ENCODE peak calls at places on chromosomes 1 and 21, in eight cellular contexts. R is cardiac fibroblast, D is body of pancreas, K is upper lobe of left lung, J is astrocyte of the spinal cord, T is mammary epithelial cell, B is nephron progenitor cell, A is AG10803. N is an unnamed sample.

GRCh38 chr1:42999308-42999707 is 40.6 kb upstream of the SLC2A1 start:
- DNase-seq in R (peak; percentile 23), D (no peak), K (no peak), J (peak; percentile 17), T (no peak), B (no peak), A (peak; percentile 35), N (no peak)

GRCh38 chr1:166470465-166470864 is 303.7 kb upstream of the FAM78B start:
- DNase-seq in R (no peak), D (no peak), K (no peak), J (no peak), T (no peak), B (no peak), A (no peak), N (no peak)

GRCh38 chr1:151371340-151371739 is 1.2 kb downstream of the SELENBP1 start:
- DNase-seq in R (peak; percentile 44), D (peak; percentile 81), K (no peak), J (no peak), T (no peak), B (no peak), A (peak; percentile 69), N (no peak)

GRCh38 chr1:58249729-58250586 is 296.6 kb downstream of the OMA1 start:
- DNase-seq in R (peak; percentile 37), D (peak; percentile 18), K (peak; percentile 79), J (peak; percentile 32), T (peak; percentile 46), B (peak; percentile 66), A (peak; percentile 40), N (peak; percentile 15)

GRCh38 chr1:201775380-201775779 is 53.6 kb upstream of the IPO9 start:
- DNase-seq in R (no peak), D (no peak), K (no peak), J (no peak), T (no peak), B (no peak), A (no peak), N (no peak)

GRCh38 chr1:8660455-8660854 is 157.0 kb downstream of the RERE start:
- DNase-seq in R (peak; percentile 94), D (no peak), K (no peak), J (peak; percentile 84), T (peak; percentile 77), B (no peak), A (peak; percentile 94), N (no peak)

GRCh38 chr1:201889092-201889968 is 632 bp downstream of the SHISA4 start:
- DNase-seq in R (no peak), D (no peak), K (peak; percentile 81), J (no peak), T (no peak), B (no peak), A (no peak), N (no peak)

GRCh38 chr1:10280442-10281350 is 70.3 kb downstream of the KIF1B start:
- DNase-seq in R (peak; percentile 53), D (no peak), K (no peak), J (peak; percentile 49), T (no peak), B (no peak), A (peak; percentile 62), N (peak; percentile 10)

GRCh38 chr1:172325562-172325961 is 94.9 kb upstream of the C1orf105 start:
- DNase-seq in R (peak; percentile 77), D (no peak), K (no peak), J (peak; percentile 64), T (peak; percentile 76), B (no peak), A (peak; percentile 65), N (no peak)

GRCh38 chr1:24418898-24419628 is 3.5 kb downstream of the NIPAL3 start:
- DNase-seq in R (peak; percentile 67), D (peak; percentile 35), K (peak; percentile 66), J (peak; percentile 42), T (peak; percentile 79), B (no peak), A (peak; percentile 48), N (no peak)

GRCh38 chr1:11931845-11932244 is 2.7 kb upstream of the PLOD1 start:
- DNase-seq in R (no peak), D (no peak), K (no peak), J (no peak), T (no peak), B (no peak), A (no peak), N (no peak)

GRCh38 chr1:232212248-232212647 is 417.7 kb downstream of the SIPA1L2 start:
- DNase-seq in R (no peak), D (no peak), K (no peak), J (no peak), T (no peak), B (no peak), A (no peak), N (no peak)

GRCh38 chr1:26913754-26914619 is at the start of gene NR0B2:
- DNase-seq in R (no peak), D (peak; percentile 99), K (peak; percentile 89), J (no peak), T (no peak), B (no peak), A (no peak), N (no peak)

GRCh38 chr1:204923209-204923608 is 52.5 kb downstream of the NFASC start:
- DNase-seq in R (no peak), D (no peak), K (no peak), J (no peak), T (no peak), B (no peak), A (no peak), N (no peak)

GRCh38 chr21:22200378-22201092 is 1202.3 kb downstream of the NCAM2 start:
- DNase-seq in R (no peak), D (no peak), K (no peak), J (no peak), T (no peak), B (no peak), A (no peak), N (no peak)

GRCh38 chr1:156100205-156100995 is 14.1 kb upstream of the LMNA start:
- DNase-seq in R (no peak), D (no peak), K (no peak), J (no peak), T (peak; percentile 73), B (no peak), A (no peak), N (no peak)

GRCh38 chr1:164841723-164842465 is 282.9 kb downstream of the PBX1 start:
- DNase-seq in R (no peak), D (no peak), K (no peak), J (no peak), T (no peak), B (peak; percentile 6), A (no peak), N (no peak)

GRCh38 chr1:189962171-189962570 is 515.5 kb downstream of the BRINP3 start:
- DNase-seq in R (peak; percentile 0), D (no peak), K (no peak), J (peak; percentile 86), T (peak; percentile 20), B (no peak), A (peak; percentile 1), N (no peak)

DNA sequence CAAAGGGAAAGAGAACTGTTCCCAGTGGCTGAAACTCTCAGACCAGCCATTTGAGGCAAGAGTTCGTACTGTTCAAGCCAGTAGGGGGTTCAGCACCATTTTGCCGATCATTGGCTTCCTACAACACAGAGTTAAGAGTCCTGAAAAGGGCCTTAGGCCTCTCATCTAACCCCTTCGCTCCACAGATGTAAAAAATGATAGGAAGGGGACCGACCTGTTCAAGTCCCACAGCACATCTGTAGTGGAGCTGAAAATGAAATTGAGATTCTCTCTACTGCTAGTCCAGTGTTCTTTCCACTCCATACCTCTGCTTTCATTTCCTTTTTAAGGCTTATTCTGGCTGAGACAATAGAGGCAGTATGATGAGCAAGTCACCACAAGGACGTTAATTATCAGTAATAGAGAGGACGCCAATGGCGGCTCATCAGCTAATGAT is 1.1 kb downstream of the DDR2 start:
- DNase-seq in R (peak; percentile 56), D (no peak), K (no peak), J (peak; percentile 42), T (no peak), B (no peak), A (no peak), N (peak; percentile 63)
- TF ChIP-seq CTCF in R (peak; percentile 36), D (no peak), K (no peak), J (peak; percentile 20), T (no peak), B (no peak), A (peak; percentile 38), N (no peak)

DNA sequence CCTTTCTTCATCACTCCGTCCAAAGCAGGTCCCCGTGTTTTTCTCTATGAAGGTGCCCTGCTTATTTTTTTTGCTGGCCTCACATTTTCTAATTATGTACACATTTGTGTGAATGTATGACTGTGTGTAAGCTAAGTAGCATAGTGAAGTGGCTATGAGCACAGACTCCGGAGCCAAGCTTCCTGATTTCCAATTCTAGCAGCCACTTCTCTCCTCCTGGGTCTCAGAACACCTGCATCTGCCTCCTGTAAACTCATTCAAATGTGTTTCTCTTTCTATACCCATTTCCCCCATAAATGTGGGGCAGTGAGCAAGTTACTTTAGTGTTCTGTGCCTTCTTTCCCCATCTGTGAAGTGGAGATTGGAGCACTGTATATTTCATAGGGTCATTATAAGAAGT is 2.1 kb downstream of the SLAMF6 start:
- DNase-seq in R (no peak), D (no peak), K (no peak), J (no peak), T (no peak), B (no peak), A (no peak), N (no peak)
- TF ChIP-seq CTCF in R (no peak), D (no peak), K (no peak), J (no peak), T (no peak), B (no peak), A (no peak), N (no peak)

GRCh38 chr1:1754051-1754815 is 24.0 kb downstream of the NADK start:
- DNase-seq in R (no peak), D (no peak), K (peak; percentile 83), J (no peak), T (no peak), B (no peak), A (no peak), N (no peak)

GRCh38 chr1:1752190-1752589 is 26.1 kb downstream of the NADK start:
- DNase-seq in R (no peak), D (no peak), K (no peak), J (no peak), T (no peak), B (no peak), A (no peak), N (no peak)

GRCh38 chr1:1755426-1755825 is 22.8 kb downstream of the NADK start:
- DNase-seq in R (no peak), D (no peak), K (peak; percentile 75), J (no peak), T (no peak), B (no peak), A (no peak), N (no peak)

GRCh38 chr1:1753607-1754005 is 24.7 kb downstream of the NADK start:
- DNase-seq in R (no peak), D (no peak), K (peak; percentile 58), J (no peak), T (no peak), B (no peak), A (no peak), N (no peak)

GRCh38 chr1:1752671-1753606 is 25.3 kb downstream of the NADK start:
- DNase-seq in R (no peak), D (no peak), K (peak; percentile 77), J (no peak), T (no peak), B (no peak), A (no peak), N (no peak)
- TF ChIP-seq CTCF in R (no peak), D (no peak), K (no peak), J (no peak), T (no peak), B (no peak), A (no peak), N (no peak)

GRCh38 chr1:235160965-235161684 is at the start of gene RBM34:
- DNase-seq in R (peak; percentile 90), D (peak; percentile 92), K (peak; percentile 98), J (peak; percentile 93), T (peak; percentile 90), B (peak; percentile 96), A (peak; percentile 88), N (peak; percentile 94)
- TF ChIP-seq CTCF in R (peak; percentile 23), D (peak; percentile 59), K (peak; percentile 26), J (peak; percentile 17), T (no peak), B (no peak), A (peak; percentile 22), N (peak; percentile 20)